ENCODE peak calls at places on chromosome 5, in seven cellular contexts. Q is NCI-H774; N is amniotic stem cell; H is HuH-7; C is sigmoid colon; O is stimulated activated CD4-positive, alpha-beta T cell treated with anti-CD3 and anti-CD28 coated beads, Interleukin-15, amount 100 ng/mL, for 24 hours; Y is germinal center. K is an unnamed sample.

GRCh38 chr5:149203896-149204544 is 62.7 kb downstream of the ABLIM3 start:
- DNase-seq in O (no peak), H (no peak), C (no peak), N (no peak), Y (no peak), Q (no peak), K (no peak)

GRCh38 chr5:173734716-173735115 is 118.3 kb upstream of the BOD1 start:
- DNase-seq in Y (no peak), H (no peak), C (no peak), O (no peak), N (no peak), Q (no peak), K (no peak)

GRCh38 chr5:68817696-68818695 is 275.8 kb upstream of the SLC30A5 start:
- DNase-seq in H (no peak), N (no peak), O (no peak), Q (no peak), C (no peak), Y (no peak), K (no peak)

GRCh38 chr5:153537225-153537624 is 46.8 kb downstream of the GRIA1 start:
- DNase-seq in N (no peak), Q (no peak), H (no peak), Y (no peak), O (no peak), C (no peak), K (no peak)

GRCh38 chr5:68683632-68684035 is 410.2 kb upstream of the SLC30A5 start:
- DNase-seq in H (no peak), Y (no peak), C (no peak), N (peak), O (no peak), Q (no peak), K (no peak)

GRCh38 chr5:154316223-154316967 is 125.9 kb downstream of the GALNT10 start:
- DNase-seq in H (no peak), O (no peak), Q (no peak), N (no peak), Y (no peak), C (no peak), K (no peak)

GRCh38 chr5:142797420-142797819 is 27.2 kb downstream of the ARHGAP26 start:
- DNase-seq in N (no peak), O (no peak), Y (no peak), C (no peak), H (no peak), Q (no peak), K (no peak)

GRCh38 chr5:132251220-132251725 is 6.2 kb upstream of the PDLIM4 start:
- DNase-seq in H (no peak), Q (no peak), O (no peak), N (no peak), C (peak), Y (no peak), K (no peak)

GRCh38 chr5:102807878-102808502 is 52.9 kb downstream of the PAM start:
- DNase-seq in N (no peak), Y (no peak), O (no peak), C (no peak), H (no peak), Q (peak), K (no peak)

GRCh38 chr5:77211691-77212047 is 1.2 kb downstream of the PDE8B start:
- DNase-seq in C (no peak), H (no peak), O (no peak), Q (no peak), Y (no peak), N (no peak), K (no peak)

GRCh38 chr5:140988036-140988997 is 22.0 kb downstream of the PCDHAC2 start:
- DNase-seq in N (no peak), Q (no peak), C (no peak), O (no peak), Y (no peak), H (no peak), K (no peak)

GRCh38 chr5:141560725-141561483 is 57.9 kb downstream of the DIAPH1 start:
- DNase-seq in C (peak), H (peak), N (peak), Y (no peak), Q (peak), O (no peak), K (peak)

GRCh38 chr5:8340261-8340660 is 471.3 kb downstream of the MTRR start:
- DNase-seq in Y (no peak), Q (no peak), N (no peak), O (no peak), H (no peak), C (no peak), K (no peak)

GRCh38 chr5:52809884-52810283 is 22.2 kb downstream of the ITGA1 start:
- DNase-seq in H (no peak), O (no peak), Y (no peak), C (no peak), Q (no peak), N (no peak), K (no peak)

GRCh38 chr5:180807654-180808414 is 5.2 kb upstream of the MGAT1 start:
- DNase-seq in Y (no peak), Q (no peak), H (no peak), C (no peak), O (no peak), N (no peak), K (no peak)

GRCh38 chr5:31753700-31754461 is 115.0 kb downstream of the PDZD2 start:
- DNase-seq in N (no peak), Y (no peak), O (no peak), Q (no peak), C (no peak), H (no peak), K (no peak)

GRCh38 chr5:36683821-36684434 is 77.5 kb downstream of the SLC1A3 start:
- DNase-seq in C (peak), O (no peak), Q (no peak), N (no peak), Y (no peak), H (peak), K (no peak)

GRCh38 chr5:32776203-32776602 is 65.1 kb downstream of the NPR3 start:
- DNase-seq in H (no peak), C (no peak), Q (no peak), O (no peak), N (no peak), Y (no peak), K (no peak)

GRCh38 chr5:169742773-169743296 is 105.8 kb downstream of the DOCK2 start:
- DNase-seq in Y (no peak), O (no peak), N (no peak), H (no peak), Q (no peak), C (no peak), K (no peak)

GRCh38 chr5:36703245-36703860 is 96.9 kb downstream of the SLC1A3 start:
- DNase-seq in C (no peak), O (no peak), Y (no peak), N (no peak), Q (no peak), H (no peak), K (no peak)

GRCh38 chr5:107428303-107428761 is 242.4 kb downstream of the EFNA5 start:
- DNase-seq in Q (no peak), Y (no peak), O (no peak), N (no peak), C (no peak), H (no peak), K (no peak)

GRCh38 chr5:2874099-2874498 is 122.6 kb upstream of the IRX2 start:
- DNase-seq in H (no peak), Q (no peak), N (no peak), Y (no peak), C (peak), O (no peak), K (no peak)

GRCh38 chr5:14190194-14191164 is 47.3 kb downstream of the TRIO start:
- DNase-seq in C (no peak), Y (no peak), Q (no peak), H (no peak), N (peak), O (no peak), K (no peak)

GRCh38 chr5:128021411-128021810 is 62.2 kb upstream of the SLC12A2 start:
- DNase-seq in N (no peak), C (no peak), Q (no peak), O (no peak), H (no peak), Y (no peak), K (no peak)

GRCh38 chr5:17709011-17709710 is 74.9 kb downstream of the TAF11L14 start:
- DNase-seq in N (no peak), Y (no peak), C (no peak), O (no peak), Q (no peak), H (no peak), K (no peak)

GRCh38 chr5:57277085-57277484 is 103.2 kb downstream of the GPBP1 start:
- DNase-seq in N (no peak), C (no peak), Y (no peak), Q (no peak), H (no peak), O (no peak), K (peak)

K was measured in HAP-1.